ENCODE peak calls at places on chromosomes 16 and 17, in eight cellular contexts. T, R, C, J, G, Z, E and K are unnamed samples. For H3K9me3, the result is how much of the 10 kb centered on the place peaks cover.

GRCh38 chr16:12239953-12240485 is 263.5 kb downstream of the SNX29 start:
- DNase-seq in T (no peak), R (no peak), C (no peak), J (peak), G (no peak), Z (no peak), E (no peak), K (no peak)

GRCh38 chr16:26791166-26791565 is 275.6 kb upstream of the C16orf82 start:
- DNase-seq in T (no peak), R (no peak), C (no peak), J (no peak), G (no peak), Z (no peak), E (no peak), K (no peak)

GRCh38 chr17:17028059-17028877 is 14.0 kb upstream of the MPRIP start:
- DNase-seq in T (peak), R (peak), C (peak), J (peak), G (peak), Z (no peak), E (no peak), K (peak)

GRCh38 chr16:70634861-70635260 is 11.5 kb upstream of the IL34 start:
- DNase-seq in T (no peak), R (no peak), C (no peak), J (peak), G (no peak), Z (no peak), E (no peak), K (no peak)

GRCh38 chr16:56789360-56789759 is 59.4 kb downstream of the NUP93 start:
- DNase-seq in T (no peak), R (peak), C (no peak), J (peak), G (peak), Z (no peak), E (no peak), K (peak)

GRCh38 chr16:4083347-4083870 is 32.8 kb downstream of the ADCY9 start:
- DNase-seq in T (no peak), R (no peak), C (no peak), J (no peak), G (no peak), Z (no peak), E (no peak), K (no peak)

GRCh38 chr17:59963738-59964454 is 644 bp downstream of the RNFT1 start:
- DNase-seq in T (peak), R (peak), C (peak), J (peak), G (peak), Z (peak), E (peak), K (peak)

GRCh38 chr16:27475561-27475960 is 73.6 kb downstream of the IL21R start:
- DNase-seq in T (no peak), R (no peak), C (no peak), J (peak), G (no peak), Z (no peak), E (no peak), K (no peak)

GRCh38 chr17:35210741-35211140 is 16.5 kb upstream of the SLC35G3 start:
- DNase-seq in T (no peak), R (no peak), C (no peak), J (no peak), G (no peak), Z (no peak), E (no peak), K (no peak)

GRCh38 chr17:75695141-75695829 is 26.0 kb upstream of the ITGB4 start:
- DNase-seq in T (no peak), R (no peak), C (no peak), J (peak), G (peak), Z (no peak), E (no peak), K (no peak)

GRCh38 chr17:45298546-45299285 is 18.1 kb downstream of the MAP3K14 start:
- DNase-seq in T (no peak), R (no peak), C (no peak), J (no peak), G (no peak), Z (no peak), E (no peak), K (no peak)

GRCh38 chr16:106623-107324 is 28.7 kb downstream of the MPG start:
- DNase-seq in T (no peak), R (no peak), C (no peak), J (peak), G (peak), Z (peak), E (peak), K (peak)

GRCh38 chr17:64500923-64501765 is 4.3 kb upstream of the POLG2 start:
- DNase-seq in T (no peak), R (no peak), C (no peak), J (no peak), G (no peak), Z (no peak), E (no peak), K (no peak)

GRCh38 chr16:47697826-47698225 is 236.7 kb downstream of the PHKB start:
- DNase-seq in T (no peak), R (no peak), C (no peak), J (no peak), G (no peak), Z (no peak), E (no peak), K (no peak)

GRCh38 chr17:72297326-72298115 is 176.7 kb downstream of the SOX9 start:
- DNase-seq in T (no peak), R (peak), C (peak), J (peak), G (no peak), Z (no peak), E (no peak), K (peak)

GRCh38 chr16:57299009-57299718 is 14.7 kb upstream of the PLLP start:
- DNase-seq in T (peak), R (no peak), C (no peak), J (no peak), G (no peak), Z (no peak), E (no peak), K (peak)

GRCh38 chr17:48441231-48441711 is 11.3 kb upstream of the SKAP1 start:
- DNase-seq in T (no peak), R (no peak), C (no peak), J (no peak), G (peak), Z (no peak), E (peak), K (no peak)

GRCh38 chr16:31458835-31459721 is at the start of gene ARMC5:
- DNase-seq in T (peak), R (peak), C (peak), J (peak), G (peak), Z (peak), E (peak), K (peak)

GRCh38 chr17:488993-489757 is 136.6 kb upstream of the RPH3AL start:
- DNase-seq in T (no peak), R (no peak), C (no peak), J (peak), G (no peak), Z (no peak), E (no peak), K (peak)

GRCh38 chr16:84985079-84986065 is 26.0 kb downstream of the ZDHHC7 start:
- DNase-seq in T (no peak), R (no peak), C (no peak), J (peak), G (no peak), Z (no peak), E (no peak), K (no peak)

GRCh38 chr16:12531937-12532336 is 271.8 kb downstream of the CPPED1 start:
- DNase-seq in T (no peak), R (no peak), C (no peak), J (no peak), G (no peak), Z (no peak), E (no peak), K (no peak)

GRCh38 chr16:58832496-58832895 is 98.4 kb upstream of the GOT2 start:
- DNase-seq in T (no peak), R (no peak), C (no peak), J (no peak), G (no peak), Z (no peak), E (no peak), K (no peak)

GRCh38 chr16:56975714-56976113 is 13.6 kb upstream of the NLRC5 start:
- DNase-seq in T (no peak), R (no peak), C (no peak), J (no peak), G (no peak), Z (peak), E (no peak), K (peak)

GRCh38 chr16:56409195-56409594 is 16.1 kb downstream of the AMFR start:
- DNase-seq in T (no peak), R (no peak), C (no peak), J (peak), G (peak), Z (no peak), E (no peak), K (no peak)

GRCh38 chr16:88855736-88856121 is 1.0 kb downstream of the GALNS start:
- DNase-seq in T (no peak), R (no peak), C (no peak), J (no peak), G (no peak), Z (no peak), E (no peak), K (no peak)

GRCh38 chr17:61465550-61466237 is 13.5 kb downstream of the TBX4 start:
- DNase-seq in T (peak), R (no peak), C (no peak), J (no peak), G (no peak), Z (no peak), E (no peak), K (no peak)

GRCh38 chr17:48375356-48375755 is 54.7 kb downstream of the SKAP1 start:
- DNase-seq in T (no peak), R (no peak), C (no peak), J (peak), G (no peak), Z (no peak), E (no peak), K (no peak)

GRCh38 chr17:81859906-81860755 is at the start of gene P4HB:
- DNase-seq in T (no peak), R (peak), C (peak), J (no peak), G (no peak), Z (no peak), E (no peak), K (no peak)

GRCh38 chr16:83137326-83137770 is 510.6 kb downstream of the CDH13 start:
- DNase-seq in T (no peak), R (no peak), C (no peak), J (peak), G (peak), Z (no peak), E (no peak), K (no peak)

GRCh38 chr17:40520991-40521453 is 19.6 kb upstream of the TNS4 start:
- DNase-seq in T (peak), R (no peak), C (no peak), J (no peak), G (no peak), Z (no peak), E (no peak), K (no peak)

GRCh38 chr16:87713469-87714229 is 52.1 kb downstream of the KLHDC4 start:
- DNase-seq in T (no peak), R (no peak), C (no peak), J (no peak), G (no peak), Z (peak), E (no peak), K (no peak)

GRCh38 chr17:83128306-83129240 is 49.2 kb downstream of the METRNL start:
- DNase-seq in T (no peak), R (no peak), C (no peak), J (no peak), G (no peak), Z (no peak), E (no peak), K (peak)

GRCh38 chr17:83124871-83125514 is 45.6 kb downstream of the METRNL start:
- DNase-seq in T (peak), R (no peak), C (no peak), J (no peak), G (no peak), Z (no peak), E (no peak), K (peak)

GRCh38 chr17:83127431-83128160 is 48.2 kb downstream of the METRNL start:
- DNase-seq in T (no peak), R (no peak), C (no peak), J (no peak), G (no peak), Z (no peak), E (no peak), K (no peak)

GRCh38 chr17:83125515-83126274 is 46.3 kb downstream of the METRNL start:
- DNase-seq in T (peak), R (no peak), C (peak), J (no peak), G (peak), Z (no peak), E (no peak), K (peak)

GRCh38 chr17:83126275-83126930 is 47.0 kb downstream of the METRNL start:
- DNase-seq in T (no peak), R (no peak), C (no peak), J (no peak), G (no peak), Z (no peak), E (no peak), K (no peak)
- H3K9me3 ChIP-seq in T (under half), R (under half), C (under half), J (under half), G (under half), Z (under half), E (under half), K (under half)

GRCh38 chr17:53797497-53797896 is 25.2 kb upstream of the KIF2B start:
- DNase-seq in T (no peak), R (no peak), C (no peak), J (no peak), G (no peak), Z (no peak), E (no peak), K (no peak)
- H3K9me3 ChIP-seq in T (under half), R (under half), C (under half), J (under half), G (under half), Z (under half), E (under half), K (under half)

DNA sequence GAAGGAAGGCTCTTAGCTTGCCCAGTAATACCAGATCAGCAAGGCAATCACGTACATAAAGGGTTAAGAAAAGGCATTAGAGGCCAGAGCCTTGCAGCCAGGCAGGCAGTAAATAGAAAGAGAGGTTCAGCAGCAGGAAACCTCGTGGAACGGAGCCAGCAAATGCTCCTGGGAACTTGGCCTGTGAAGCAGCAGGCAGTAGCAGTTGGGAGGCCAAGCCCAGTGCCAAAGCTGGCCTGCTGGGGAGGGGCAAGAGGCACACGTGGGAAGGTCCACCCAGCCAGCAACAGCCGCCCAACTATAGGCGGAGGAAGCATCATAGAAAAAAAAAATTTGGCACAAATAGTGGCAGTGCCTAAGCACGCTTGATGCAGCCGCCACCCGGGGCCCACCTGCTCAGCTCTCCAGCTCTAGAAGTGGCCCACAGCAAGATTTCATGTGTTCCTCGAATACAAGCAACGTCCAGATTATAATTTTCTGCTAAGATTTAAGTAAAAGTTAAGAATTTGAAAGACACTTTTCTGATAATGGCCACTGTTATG is 2339.5 kb downstream of the TP53TG3F start:
- DNase-seq in T (no peak), R (peak), C (no peak), J (no peak), G (peak), Z (no peak), E (no peak), K (peak)
- H3K9me3 ChIP-seq in T (under half), R (half or more), C (under half), J (under half), G (under half), Z (under half), E (under half), K (under half)

GRCh38 chr17:43350888-43351361 is 47.9 kb upstream of the ARL4D start:
- DNase-seq in T (no peak), R (no peak), C (no peak), J (no peak), G (peak), Z (no peak), E (no peak), K (no peak)
- H3K9me3 ChIP-seq in T (under half), R (half or more), C (under half), J (under half), G (under half), Z (under half), E (under half), K (under half)